ENCODE peak calls at places on chromosomes 3 and 15, in six cellular contexts. H, Y, R, F, D and G are unnamed samples.

GRCh38 chr3:184328516-184328915 is 8.9 kb upstream of the FAM131A start:
- DNase-seq in H (no peak), Y (no peak), R (no peak), F (no peak), D (no peak), G (no peak)

GRCh38 chr3:17158941-17159682 is 274.4 kb downstream of the PLCL2 start:
- DNase-seq in H (no peak), Y (no peak), R (no peak), F (no peak), D (no peak), G (no peak)

GRCh38 chr15:60751985-60752952 is 273.3 kb upstream of the ICE2 start:
- DNase-seq in H (no peak), Y (no peak), R (peak; percentile 48), F (no peak), D (no peak), G (no peak)

GRCh38 chr3:113736548-113737089 is 9.4 kb downstream of the NAA50 start:
- DNase-seq in H (no peak), Y (peak; percentile 57), R (peak; percentile 43), F (peak; percentile 75), D (no peak), G (no peak)

GRCh38 chr3:122674339-122674738 is 6.3 kb upstream of the PARP14 start:
- DNase-seq in H (no peak), Y (no peak), R (no peak), F (no peak), D (no peak), G (no peak)

GRCh38 chr15:98282656-98283332 is 322.3 kb downstream of the ARRDC4 start:
- DNase-seq in H (no peak), Y (no peak), R (no peak), F (no peak), D (no peak), G (no peak)

GRCh38 chr15:67531379-67532059 is 10.6 kb downstream of the C15orf61 start:
- DNase-seq in H (no peak), Y (no peak), R (no peak), F (no peak), D (no peak), G (no peak)

GRCh38 chr15:33742807-33743206 is 225.5 kb upstream of the CHRM5 start:
- DNase-seq in H (no peak), Y (no peak), R (no peak), F (no peak), D (no peak), G (no peak)

GRCh38 chr3:185971579-185971978 is 33.8 kb upstream of the TRA2B start:
- DNase-seq in H (no peak), Y (no peak), R (no peak), F (no peak), D (no peak), G (no peak)

GRCh38 chr3:172101107-172101506 is 61.7 kb downstream of the FNDC3B start:
- DNase-seq in H (no peak), Y (no peak), R (no peak), F (no peak), D (no peak), G (no peak)

GRCh38 chr3:61601831-61602230 is 40.5 kb downstream of the PTPRG start:
- DNase-seq in H (no peak), Y (no peak), R (no peak), F (no peak), D (no peak), G (no peak)

GRCh38 chr15:101148166-101148880 is 103.5 kb downstream of the CHSY1 start:
- DNase-seq in H (no peak), Y (no peak), R (no peak), F (no peak), D (no peak), G (no peak)

GRCh38 chr3:178182337-178182761 is 353.9 kb upstream of the KCNMB2 start:
- DNase-seq in H (no peak), Y (no peak), R (no peak), F (no peak), D (no peak), G (no peak)

GRCh38 chr3:133595341-133595740 is 21.9 kb downstream of the CDV3 start:
- DNase-seq in H (no peak), Y (no peak), R (no peak), F (no peak), D (no peak), G (no peak)

GRCh38 chr3:33218072-33218445 is 551 bp downstream of the SUSD5 start:
- DNase-seq in H (no peak), Y (no peak), R (no peak), F (peak; percentile 25), D (no peak), G (no peak)
- TF ChIP-seq CTCF in H (no peak), Y (no peak), R (no peak), F (no peak), D (no peak), G (no peak)

GRCh38 chr3:182621435-182622240 is 171.7 kb upstream of the ATP11B start:
- DNase-seq in H (no peak), Y (no peak), R (no peak), F (peak; percentile 33), D (no peak), G (no peak)
- TF ChIP-seq CTCF in H (peak; percentile 25), Y (peak; percentile 22), R (no peak), F (peak; percentile 70), D (no peak), G (no peak)

GRCh38 chr3:135766113-135766512 is 199.4 kb upstream of the PPP2R3A start:
- DNase-seq in H (no peak), Y (no peak), R (no peak), F (no peak), D (no peak), G (no peak)
- TF ChIP-seq CTCF in H (no peak), Y (no peak), R (no peak), F (no peak), D (no peak), G (no peak)

GRCh38 chr3:170808041-170808440 is 62.0 kb downstream of the RPL22L1 start:
- DNase-seq in H (no peak), Y (no peak), R (no peak), F (no peak), D (no peak), G (no peak)
- TF ChIP-seq CTCF in H (no peak), Y (no peak), R (no peak), F (no peak), D (no peak), G (no peak)

GRCh38 chr15:52764731-52765130 is 25.4 kb downstream of the ONECUT1 start:
- DNase-seq in H (no peak), Y (no peak), R (no peak), F (no peak), D (no peak), G (no peak)

GRCh38 chr15:52759969-52760368 is 30.2 kb downstream of the ONECUT1 start:
- DNase-seq in H (no peak), Y (no peak), R (no peak), F (peak; percentile 27), D (no peak), G (no peak)

GRCh38 chr15:52762621-52763020 is 27.5 kb downstream of the ONECUT1 start:
- DNase-seq in H (no peak), Y (no peak), R (no peak), F (no peak), D (no peak), G (no peak)

GRCh38 chr15:52760562-52760961 is 29.6 kb downstream of the ONECUT1 start:
- DNase-seq in H (no peak), Y (no peak), R (no peak), F (no peak), D (no peak), G (no peak)

GRCh38 chr15:52765779-52766178 is 24.4 kb downstream of the ONECUT1 start:
- DNase-seq in H (no peak), Y (peak; percentile 44), R (no peak), F (peak; percentile 60), D (no peak), G (no peak)
- TF ChIP-seq CTCF in H (no peak), Y (peak; percentile 27), R (peak; percentile 39), F (peak; percentile 54), D (no peak), G (peak; percentile 24)